ENCODE peak calls at places on chromosomes 2 and 18, in eight cellular contexts. O, M, N, X, F, H, B and J are unnamed samples.

GRCh38 chr2:149346272-149346671 is 15.9 kb downstream of the LYPD6 start:
- DNase-seq in O (no peak), M (no peak), N (peak), X (no peak), F (no peak), H (no peak), B (no peak), J (no peak)

GRCh38 chr2:38443021-38443541 is 66.0 kb upstream of the ATL2 start:
- DNase-seq in O (no peak), M (no peak), N (no peak), X (no peak), F (no peak), H (no peak), B (no peak), J (no peak)

GRCh38 chr2:26410764-26411243 is 9.1 kb downstream of the DRC1 start:
- DNase-seq in O (no peak), M (no peak), N (no peak), X (no peak), F (no peak), H (no peak), B (no peak), J (no peak)

GRCh38 chr2:8608411-8608954 is 73.4 kb upstream of the ID2 start:
- DNase-seq in O (no peak), M (no peak), N (no peak), X (no peak), F (no peak), H (no peak), B (no peak), J (no peak)

GRCh38 chr2:69307696-69308064 is 79.3 kb downstream of the GFPT1 start:
- DNase-seq in O (no peak), M (no peak), N (no peak), X (no peak), F (no peak), H (no peak), B (peak), J (no peak)

GRCh38 chr2:25799301-25799700 is 79.0 kb downstream of the ASXL2 start:
- DNase-seq in O (no peak), M (no peak), N (no peak), X (no peak), F (no peak), H (no peak), B (no peak), J (no peak)

GRCh38 chr2:160876765-160877164 is 283.5 kb upstream of the TANK start:
- DNase-seq in O (no peak), M (no peak), N (no peak), X (no peak), F (no peak), H (no peak), B (no peak), J (no peak)

GRCh38 chr18:57730146-57730545 is 73.0 kb downstream of the ATP8B1 start:
- DNase-seq in O (no peak), M (no peak), N (no peak), X (no peak), F (no peak), H (no peak), B (no peak), J (no peak)

GRCh38 chr2:8344725-8345124 is 337.1 kb upstream of the ID2 start:
- DNase-seq in O (no peak), M (no peak), N (no peak), X (no peak), F (no peak), H (no peak), B (no peak), J (no peak)

GRCh38 chr2:190404487-190404886 is 3.7 kb upstream of the MFSD6 start:
- DNase-seq in O (peak), M (no peak), N (no peak), X (peak), F (no peak), H (no peak), B (no peak), J (no peak)

GRCh38 chr2:218982312-218983262 is 2.4 kb downstream of the FEV start:
- DNase-seq in O (peak), M (no peak), N (no peak), X (no peak), F (no peak), H (no peak), B (peak), J (no peak)

GRCh38 chr2:226730487-226730886 is 69.1 kb downstream of the IRS1 start:
- DNase-seq in O (no peak), M (no peak), N (no peak), X (peak), F (no peak), H (no peak), B (no peak), J (no peak)

GRCh38 chr2:37837576-37838335 is 87.3 kb upstream of the RMDN2 start:
- DNase-seq in O (no peak), M (peak), N (no peak), X (no peak), F (no peak), H (no peak), B (no peak), J (no peak)